ENCODE peak calls at places on chromosomes 12 and 14, in four cellular contexts. L is Panc1, U is foreskin fibroblast, C is fibroblast of lung. B is an unnamed sample.

GRCh38 chr12:98373982-98374381 is 141.4 kb upstream of the TMPO start:
- DNase-seq in L (no peak), U (no peak), C (no peak), B (no peak)

GRCh38 chr12:115632323-115632722 is 645.2 kb downstream of the MED13L start:
- DNase-seq in L (no peak), U (peak; percentile 23), C (no peak), B (no peak)

GRCh38 chr14:50520947-50521815 is 11.2 kb downstream of the MAP4K5 start:
- DNase-seq in C (peak; percentile 91), U (peak; percentile 86), L (peak; percentile 69), B (no peak)

GRCh38 chr14:103480595-103480994 is 42.0 kb downstream of the CKB start:
- DNase-seq in U (no peak), L (no peak), C (no peak), B (no peak)

GRCh38 chr12:91274886-91275285 is 92.3 kb upstream of the DCN start:
- DNase-seq in U (peak; percentile 48), C (peak; percentile 51), L (no peak), B (no peak)

GRCh38 chr12:4441355-4442330 is 4.0 kb downstream of the FGF6 start:
- DNase-seq in C (no peak), U (no peak), L (no peak), B (no peak)

GRCh38 chr12:110012137-110012536 is 12.9 kb downstream of the ANKRD13A start:
- DNase-seq in U (peak; percentile 48), C (no peak), L (no peak), B (no peak)

GRCh38 chr14:71659165-71659564 is 273.1 kb upstream of the RGS6 start:
- DNase-seq in C (peak; percentile 55), L (no peak), U (peak; percentile 64), B (no peak)

GRCh38 chr14:96167224-96168148 is 37.2 kb upstream of the BDKRB2 start:
- DNase-seq in C (peak; percentile 73), U (peak; percentile 89), L (no peak), B (no peak)

GRCh38 chr12:81105687-81106086 is 27.8 kb downstream of the ACSS3 start:
- DNase-seq in U (no peak), C (no peak), L (no peak), B (no peak)

GRCh38 chr12:130139541-130139940 is 22.7 kb upstream of the FZD10 start:
- DNase-seq in L (no peak), U (no peak), C (no peak), B (no peak)

GRCh38 chr12:100717733-100718067 is 76.9 kb upstream of the ANO4 start:
- DNase-seq in C (peak; percentile 6), U (peak; percentile 13), L (no peak), B (no peak)

GRCh38 chr12:100718212-100718611 is 76.4 kb upstream of the ANO4 start:
- DNase-seq in C (peak; percentile 18), U (peak; percentile 51), L (no peak), B (no peak)

GRCh38 chr12:100716949-100717732 is 77.4 kb upstream of the ANO4 start:
- DNase-seq in U (peak; percentile 48), L (no peak), C (peak; percentile 36), B (no peak)

GRCh38 chr12:100716658-100716948 is 78.0 kb upstream of the ANO4 start:
- DNase-seq in C (no peak), L (no peak), U (peak; percentile 17), B (no peak)

DNA sequence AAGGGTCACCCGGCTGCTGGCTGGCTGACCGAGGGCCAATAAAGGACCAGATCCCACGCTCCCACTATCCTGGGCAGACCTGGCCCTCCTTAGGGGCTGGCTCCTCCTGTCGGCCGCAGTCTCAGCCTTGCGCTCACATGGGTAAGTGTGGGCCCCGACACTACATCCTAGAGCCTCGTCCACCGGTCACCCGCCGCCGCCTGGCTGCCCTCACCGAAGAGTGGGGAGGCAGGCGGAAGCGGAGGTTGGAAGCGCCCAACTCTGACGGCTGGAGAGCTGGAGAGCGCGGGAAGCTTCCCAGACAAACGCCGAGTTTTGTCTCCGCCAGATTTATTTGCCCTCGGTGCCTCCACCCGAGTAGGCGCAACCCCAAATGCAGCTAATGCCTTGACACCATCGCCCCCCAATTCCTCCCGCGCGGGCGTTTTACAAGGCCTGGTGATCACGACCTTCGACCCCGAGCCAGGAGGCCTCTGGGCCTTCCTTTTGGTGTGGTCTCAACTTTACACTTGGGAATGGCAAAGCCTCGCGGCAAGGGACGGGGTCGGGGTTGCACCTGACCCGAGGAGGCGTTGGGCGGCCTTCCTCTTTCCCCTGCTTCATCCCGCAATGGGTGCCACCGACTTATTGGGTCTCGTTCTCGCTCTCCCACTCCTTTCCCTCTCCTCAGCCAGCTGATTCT is 78.5 kb upstream of the ANO4 start:
- DNase-seq in U (no peak), L (no peak), C (no peak), B (no peak)
- H3K4me3 ChIP-seq in U (no peak overlapping the region), L (no peak overlapping the region), C (no peak overlapping the region), B (no peak overlapping the region)

DNA sequence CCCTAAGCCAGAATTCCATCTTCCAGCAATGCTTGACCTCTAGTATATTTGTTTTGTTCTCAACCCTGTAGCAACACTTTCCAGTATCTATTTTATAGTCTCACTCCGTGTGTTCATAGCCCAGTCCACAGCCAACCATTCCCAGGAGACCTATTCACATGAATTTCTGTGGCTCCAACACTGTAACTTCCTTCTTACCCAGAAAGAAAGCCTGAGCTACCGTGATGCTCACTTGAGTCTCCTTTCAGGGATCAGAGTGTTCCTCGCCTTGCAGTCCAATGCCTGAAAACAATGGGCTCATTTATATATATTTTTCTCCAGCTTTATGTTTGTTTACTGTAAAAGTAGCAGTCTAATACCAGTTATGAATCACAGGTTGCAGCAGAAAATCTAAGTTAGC is 645.0 kb upstream of the NOVA1 start:
- DNase-seq in L (no peak), C (no peak), U (no peak), B (no peak)
- H3K4me3 ChIP-seq in L (no peak overlapping the region), C (no peak overlapping the region), U (no peak overlapping the region), B (no peak overlapping the region)

DNA sequence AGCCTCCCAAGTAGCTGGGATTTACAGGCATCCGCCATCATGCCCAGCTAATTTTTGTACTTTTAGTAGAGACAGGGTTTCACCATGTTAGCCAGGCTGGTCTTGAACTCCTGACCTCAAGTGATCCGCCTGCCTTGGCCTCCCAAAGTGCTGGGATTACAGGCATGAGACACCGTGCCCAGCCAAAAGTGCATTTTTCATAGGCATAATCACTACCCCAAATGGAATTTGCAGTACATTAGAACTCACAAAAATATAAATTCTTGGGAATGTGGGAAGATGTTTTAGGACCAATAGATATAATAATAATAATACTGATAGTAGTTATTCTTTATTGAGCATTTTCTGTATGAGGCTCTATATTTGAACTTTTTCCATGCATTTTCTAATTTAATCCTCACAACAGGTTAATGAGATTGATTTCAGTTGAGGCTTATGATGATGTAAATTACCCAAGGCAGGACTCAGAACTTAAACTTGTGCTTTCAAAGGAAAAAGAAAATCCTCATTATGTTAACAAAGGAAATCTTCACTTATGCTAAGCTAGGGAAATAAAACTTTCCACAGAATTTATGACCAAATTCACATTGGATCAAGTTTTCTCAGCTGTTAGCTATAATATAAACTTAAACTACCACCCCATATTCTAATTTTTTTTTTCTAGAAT is 121.6 kb downstream of the SRGAP1 start:
- DNase-seq in U (peak; percentile 58), C (peak; percentile 36), L (no peak), B (no peak)
- H3K4me3 ChIP-seq in U (no peak overlapping the region), C (no peak overlapping the region), L (no peak overlapping the region), B (no peak overlapping the region)

DNA sequence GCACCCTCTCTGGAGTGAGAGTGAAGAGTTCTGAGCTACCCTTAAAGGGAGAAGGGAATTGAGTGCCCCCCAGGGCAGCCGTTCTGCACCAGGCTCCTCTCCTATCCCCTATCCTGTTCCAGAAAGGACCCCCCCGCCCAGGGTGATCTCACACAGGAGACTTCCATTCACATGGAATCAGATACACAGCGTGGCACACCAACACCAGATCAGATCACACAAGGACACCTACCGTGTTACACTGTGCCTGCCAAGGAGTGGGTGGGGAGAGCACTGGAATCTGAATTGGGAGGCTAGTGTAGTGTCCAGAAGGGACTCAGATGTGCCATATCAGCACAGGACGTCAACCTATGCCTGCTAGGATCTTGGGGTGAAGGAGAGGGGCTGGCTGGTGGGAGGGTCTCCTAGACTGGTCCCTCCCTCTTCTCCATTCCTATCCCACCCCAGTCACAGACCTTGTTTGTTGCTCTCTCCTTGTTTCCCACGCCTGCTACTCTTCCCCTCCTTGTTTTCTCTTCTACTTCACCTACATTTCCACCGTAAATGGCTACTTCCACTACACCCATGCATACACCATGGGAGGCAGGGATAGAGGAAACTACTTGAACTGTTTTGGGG is 2.3 kb downstream of the PTMS start:
- DNase-seq in C (peak; percentile 21), U (peak; percentile 41), L (no peak), B (no peak)
- H3K4me3 ChIP-seq in C (peak overlapping the region; percentile 93), U (peak overlapping the region; percentile 89), L (peak overlapping the region; percentile 90), B (peak overlapping the region; percentile 91)

DNA sequence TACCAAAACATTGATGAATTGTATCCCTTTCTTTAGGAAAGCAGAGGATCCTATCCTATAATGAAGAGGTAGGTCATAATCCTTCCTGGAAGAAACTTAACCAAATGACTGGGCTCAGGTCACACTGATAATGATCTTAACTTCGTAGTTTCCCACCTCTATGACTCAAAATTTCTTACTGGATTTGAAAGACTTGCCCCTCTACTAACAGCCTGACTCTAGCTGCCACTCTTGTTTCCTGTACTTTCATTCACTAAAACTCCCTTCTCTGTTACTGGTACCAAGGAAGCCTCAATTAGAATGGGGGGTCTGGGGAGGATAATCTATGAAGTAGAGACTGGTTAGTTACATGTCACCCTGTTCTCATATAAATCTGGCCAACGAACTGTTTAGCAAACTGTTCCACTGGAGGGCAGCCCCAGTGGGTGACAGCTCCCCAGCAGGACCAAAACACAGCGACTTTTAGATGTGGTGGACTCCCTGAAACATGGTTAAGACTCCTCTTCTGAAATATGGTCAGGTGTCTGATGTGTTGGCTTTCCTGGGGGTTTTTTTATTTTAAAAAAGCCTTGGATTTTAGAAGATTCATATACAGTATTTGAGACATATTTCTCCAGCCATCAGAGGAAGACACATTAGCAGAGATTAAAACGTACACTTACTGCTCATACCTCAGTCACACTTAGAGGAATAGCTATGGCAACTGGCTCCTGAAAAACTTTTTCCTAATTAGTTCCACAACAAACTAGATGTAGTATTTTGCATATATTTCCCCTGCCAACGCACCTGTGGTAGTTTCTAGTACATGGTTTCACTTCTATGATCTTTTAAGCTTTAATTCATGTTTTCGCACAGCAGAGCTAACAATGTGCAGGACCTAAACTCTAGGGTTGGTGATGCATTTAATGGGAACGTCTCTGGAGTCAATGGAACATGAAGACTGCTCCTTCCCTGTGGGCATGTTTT is 72.3 kb downstream of the ACADS start:
- DNase-seq in U (no peak), L (no peak), C (no peak), B (no peak)
- H3K4me3 ChIP-seq in U (no peak overlapping the region), L (no peak overlapping the region), C (no peak overlapping the region), B (no peak overlapping the region)

GRCh38 chr12:7937867-7938506 is 2.0 kb upstream of the SLC2A3 start:
- DNase-seq in C (peak; percentile 42), U (peak; percentile 71), L (no peak), B (no peak)

GRCh38 chr12:7935773-7936581 is at the start of gene SLC2A3:
- DNase-seq in L (no peak), U (peak; percentile 94), C (peak; percentile 91), B (no peak)

GRCh38 chr12:7935464-7935772 is 569 bp downstream of the SLC2A3 start:
- DNase-seq in L (no peak), U (peak; percentile 24), C (no peak), B (no peak)

DNA sequence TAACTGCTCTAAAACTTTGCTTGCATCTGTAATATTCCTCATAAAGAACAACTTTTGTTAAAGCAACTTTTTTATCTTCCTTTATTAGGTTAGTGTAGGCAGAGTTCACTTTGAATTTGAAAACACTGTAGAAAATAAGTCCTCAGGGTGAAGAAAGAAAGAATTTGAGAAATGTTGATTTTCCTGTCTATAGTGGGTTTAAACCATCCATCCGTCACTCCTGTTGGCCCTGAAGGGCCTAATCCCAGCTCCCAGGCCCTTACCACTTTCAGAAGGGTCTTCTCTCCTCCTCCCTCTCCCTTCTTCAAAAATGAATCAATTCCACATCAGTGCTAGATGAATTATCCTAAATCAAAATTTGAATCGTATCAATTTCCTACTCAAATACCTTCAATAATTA is 4.9 kb upstream of the SLC2A3 start:
- DNase-seq in C (no peak), U (no peak), L (no peak), B (no peak)
- H3K4me3 ChIP-seq in C (no peak overlapping the region), U (no peak overlapping the region), L (no peak overlapping the region), B (no peak overlapping the region)

B was measured in iPS DF 6.9.